ENCODE peak calls at places on chromosomes 2 and 18, in six cellular contexts. G, K, R, I, Z and F are unnamed samples.

GRCh38 chr2:216694201-216694825 is 1.0 kb downstream of the IGFBP5 start:
- DNase-seq in G (no peak), Z (no peak), K (no peak), R (peak), I (no peak), F (peak)

GRCh38 chr2:60213865-60214657 is 339.4 kb downstream of the BCL11A start:
- DNase-seq in Z (no peak), K (no peak), I (no peak), R (no peak), G (peak), F (no peak)

GRCh38 chr2:237823544-237823943 is 25.0 kb downstream of the RBM44 start:
- DNase-seq in Z (no peak), R (no peak), I (no peak), G (no peak), K (no peak), F (no peak)

GRCh38 chr2:216344206-216344957 is 27.9 kb downstream of the MARCHF4 start:
- DNase-seq in R (no peak), G (no peak), K (no peak), I (no peak), Z (no peak), F (no peak)

GRCh38 chr2:8694737-8695136 is 12.9 kb downstream of the ID2 start:
- DNase-seq in G (no peak), Z (no peak), K (no peak), R (no peak), I (no peak), F (no peak)

GRCh38 chr2:23594079-23594494 is 209.1 kb downstream of the KLHL29 start:
- DNase-seq in I (no peak), Z (no peak), R (no peak), G (no peak), K (no peak), F (no peak)

GRCh38 chr2:192741889-192742288 is 547.2 kb upstream of the TMEFF2 start:
- DNase-seq in Z (no peak), G (no peak), R (no peak), I (no peak), K (no peak), F (no peak)

GRCh38 chr2:5921081-5921642 is 229.0 kb downstream of the SOX11 start:
- DNase-seq in Z (no peak), K (no peak), I (no peak), G (no peak), R (no peak), F (no peak)

GRCh38 chr18:31741096-31741735 is 19.5 kb downstream of the SLC25A52 start:
- DNase-seq in I (no peak), K (peak), R (peak), Z (peak), G (peak), F (peak)

GRCh38 chr18:76821875-76822509 is 365 bp upstream of the ZNF236 start:
- DNase-seq in Z (peak), I (no peak), G (peak), R (peak), K (peak), F (peak)

GRCh38 chr18:72376256-72376655 is 167.9 kb downstream of the CBLN2 start:
- DNase-seq in G (no peak), I (no peak), Z (no peak), R (no peak), K (no peak), F (no peak)

GRCh38 chr2:69815717-69816116 is 13.7 kb upstream of the GMCL1 start:
- DNase-seq in I (no peak), Z (no peak), R (no peak), G (no peak), K (no peak), F (no peak)

GRCh38 chr2:20141056-20141762 is 83.7 kb downstream of the SDC1 start:
- DNase-seq in R (no peak), Z (no peak), K (no peak), I (no peak), G (peak), F (no peak)

GRCh38 chr18:23690505-23691068 is 1.3 kb downstream of the LAMA3 start:
- DNase-seq in K (no peak), R (no peak), Z (peak), G (no peak), I (no peak), F (no peak)

GRCh38 chr2:226450141-226450540 is 349.5 kb downstream of the IRS1 start:
- DNase-seq in K (no peak), I (no peak), Z (no peak), G (no peak), R (no peak), F (no peak)
- H3K27ac ChIP-seq in K (no peak), I (no peak), Z (no peak), G (no peak), R (no peak), F (no peak)

GRCh38 chr2:95275601-95276243 is 1.5 kb downstream of the PROM2 start:
- DNase-seq in G (no peak), K (no peak), I (no peak), R (no peak), Z (no peak), F (no peak)

GRCh38 chr2:95275151-95275515 is 884 bp downstream of the PROM2 start:
- DNase-seq in K (no peak), Z (no peak), G (no peak), R (no peak), I (no peak), F (no peak)

GRCh38 chr2:95272781-95273180 is 1.5 kb upstream of the PROM2 start:
- DNase-seq in K (no peak), G (no peak), Z (no peak), I (no peak), R (no peak), F (no peak)

GRCh38 chr2:95273911-95274290 is 348 bp upstream of the PROM2 start:
- DNase-seq in Z (no peak), R (no peak), K (no peak), I (no peak), G (no peak), F (no peak)

DNA sequence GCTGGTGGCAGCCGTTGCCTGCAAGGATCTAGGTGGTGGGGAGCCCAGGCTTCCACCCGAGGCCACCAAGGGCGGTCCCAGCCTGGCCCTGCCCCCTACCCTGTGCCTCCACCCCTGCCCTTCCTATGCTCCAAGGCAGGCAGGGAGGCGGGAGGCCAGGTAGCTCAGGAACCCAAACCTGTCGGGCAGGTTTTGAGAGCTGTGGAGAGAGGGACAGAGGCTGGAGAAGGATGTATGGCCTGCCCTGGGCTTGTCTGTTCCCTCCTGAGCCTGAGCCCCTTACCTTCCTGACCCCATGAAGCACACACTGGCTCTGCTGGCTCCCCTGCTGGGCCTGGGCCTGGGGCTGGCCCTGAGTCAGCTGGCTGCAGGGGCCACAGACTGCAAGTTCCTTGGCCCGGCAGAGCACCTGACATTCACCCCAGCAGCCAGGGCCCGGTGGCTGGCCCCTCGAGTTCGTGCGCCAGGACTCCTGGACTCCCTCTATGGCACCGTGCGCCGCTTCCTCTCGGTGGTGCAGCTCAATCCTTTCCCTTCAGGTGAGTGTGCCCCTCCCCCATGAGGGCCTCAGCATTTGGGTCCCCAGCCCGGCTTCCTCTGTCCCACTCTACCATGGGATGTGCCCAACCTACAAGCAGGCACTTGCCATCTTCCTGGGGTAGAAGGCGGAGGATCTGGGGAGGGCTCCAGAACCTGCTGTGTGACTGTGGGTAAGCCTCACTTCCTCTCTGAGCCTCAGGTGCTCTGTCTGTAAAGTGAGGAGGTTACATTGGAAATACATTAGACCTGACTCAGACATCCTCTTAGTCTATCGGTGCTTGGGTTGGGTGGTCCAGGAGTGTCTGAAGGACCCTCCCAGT is at the start of gene PROM2:
- DNase-seq in I (no peak), R (no peak), K (no peak), G (no peak), Z (no peak), F (no peak)
- H3K4me3 ChIP-seq in I (no peak), R (no peak), K (no peak), G (no peak), Z (no peak), F (no peak)

GRCh38 chr2:73839653-73840411 is 11.1 kb downstream of the STAMBP start:
- DNase-seq in G (no peak), I (no peak), R (no peak), K (no peak), Z (no peak), F (no peak)

GRCh38 chr2:73837847-73838585 is 9.3 kb downstream of the STAMBP start:
- DNase-seq in K (no peak), R (no peak), I (no peak), Z (no peak), G (no peak), F (no peak)

GRCh38 chr2:73842739-73843019 is 13.9 kb downstream of the STAMBP start:
- DNase-seq in G (no peak), Z (no peak), K (no peak), R (no peak), I (no peak), F (no peak)

GRCh38 chr2:73838889-73839539 is 10.3 kb downstream of the STAMBP start:
- DNase-seq in R (no peak), I (no peak), G (no peak), K (no peak), Z (no peak), F (no peak)

DNA sequence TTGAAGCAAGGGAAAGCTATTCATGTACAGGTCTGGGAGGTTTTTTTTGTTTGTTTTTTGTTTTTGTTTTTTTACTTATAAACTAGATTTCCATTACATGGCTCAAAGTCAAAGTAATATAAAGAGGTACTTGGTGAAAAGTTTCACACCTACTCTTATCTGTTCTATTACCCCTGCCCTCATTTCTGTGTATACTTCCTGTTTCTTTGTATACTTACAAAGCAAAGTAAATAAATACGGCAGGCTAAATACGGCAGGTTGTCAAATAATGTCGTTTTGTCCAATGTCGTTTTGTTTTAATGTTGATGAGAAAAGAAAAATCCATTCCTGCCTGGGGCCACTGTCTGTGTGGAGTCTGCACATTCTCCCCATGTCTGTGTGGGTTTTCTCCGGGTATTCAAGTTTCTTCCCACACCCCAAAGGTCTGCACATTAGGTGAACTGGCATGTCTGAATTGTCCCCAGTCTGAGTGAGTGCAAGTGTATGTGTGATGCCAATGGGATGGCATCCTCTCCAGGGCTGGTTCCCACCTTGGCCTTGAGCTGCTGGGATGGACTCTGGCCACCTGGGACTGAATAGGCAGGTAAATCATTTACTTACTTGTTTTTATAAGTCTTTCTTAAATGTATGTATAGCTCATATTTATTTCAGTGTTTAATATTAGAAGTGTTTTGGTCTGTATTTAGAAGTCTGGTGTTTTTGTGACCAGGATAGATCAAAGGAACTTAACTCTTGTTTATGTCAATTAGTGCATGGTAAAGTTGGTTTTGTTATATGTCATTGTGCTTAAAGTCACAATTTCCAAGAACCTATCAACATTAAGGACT is 13.4 kb downstream of the STAMBP start:
- DNase-seq in R (no peak), K (no peak), I (no peak), G (no peak), Z (no peak), F (no peak)
- H3K27ac ChIP-seq in R (no peak), K (no peak), I (no peak), G (no peak), Z (no peak), F (no peak)

GRCh38 chr2:11993749-11994148 is 247.3 kb downstream of the LPIN1 start:
- DNase-seq in I (no peak), Z (no peak), K (no peak), R (no peak), G (no peak), F (no peak)
- H3K4me3 ChIP-seq in I (no peak), Z (no peak), K (no peak), R (no peak), G (no peak), F (no peak)

DNA sequence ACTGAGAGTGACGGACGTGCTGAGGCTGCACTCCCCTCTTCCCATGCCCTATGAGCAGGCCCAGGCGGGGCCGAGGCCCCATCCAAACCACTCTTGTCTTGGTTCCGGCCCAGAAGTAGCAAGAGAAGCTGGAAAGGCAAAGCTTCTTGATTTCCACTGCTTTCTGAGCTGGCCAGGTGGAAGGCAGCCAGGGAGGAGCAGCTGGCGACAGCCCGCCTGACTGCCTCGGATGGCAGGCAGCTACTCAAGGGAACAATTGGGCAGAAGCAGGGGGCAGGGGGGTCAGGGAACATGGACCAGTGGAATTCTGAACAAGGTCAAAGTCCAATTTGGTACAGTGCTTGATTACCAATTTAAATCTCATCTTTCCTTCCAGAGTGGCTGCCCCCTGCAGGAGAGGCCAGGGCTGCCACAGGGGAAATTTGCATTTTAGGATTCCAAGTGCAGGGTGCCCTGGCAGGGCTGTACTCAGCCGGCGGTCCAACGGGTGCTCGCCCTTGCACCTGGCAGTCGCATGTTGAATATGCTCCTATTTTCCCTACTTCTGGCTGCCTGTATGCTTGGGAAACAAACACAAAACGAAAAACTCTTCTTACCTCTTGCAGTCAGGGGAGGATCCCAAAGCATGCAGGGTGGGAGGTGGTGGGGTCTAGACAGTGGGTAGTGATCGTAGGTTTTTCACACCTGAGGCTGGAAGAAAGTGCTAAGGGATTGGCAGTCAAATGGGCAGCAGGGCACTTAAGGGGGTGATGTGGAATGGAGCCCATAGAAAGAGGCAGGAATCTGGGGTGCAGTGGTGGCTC is 67.3 kb downstream of the LIPG start:
- DNase-seq in G (no peak), Z (no peak), K (no peak), I (no peak), R (no peak), F (no peak)
- H3K27ac ChIP-seq in G (no peak), Z (no peak), K (no peak), I (no peak), R (no peak), F (no peak)

DNA sequence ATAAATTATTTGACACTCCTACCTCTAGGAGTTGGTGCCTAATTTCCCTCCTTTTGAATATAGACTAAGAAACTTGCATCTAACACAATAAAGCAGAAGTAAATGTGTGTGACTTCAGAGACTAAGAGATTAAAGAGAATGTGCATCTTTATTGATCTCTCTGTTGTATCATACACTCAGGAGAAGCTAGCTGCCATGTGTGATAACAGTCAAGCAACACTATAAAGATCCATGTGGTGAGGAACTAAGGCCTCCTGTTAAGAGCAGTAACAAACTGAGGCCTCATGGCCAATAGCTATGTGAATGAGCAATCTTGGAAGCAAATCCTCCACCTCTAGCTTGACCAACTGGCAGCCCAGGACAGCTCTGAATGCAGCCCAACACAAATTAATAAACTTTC is 3.4 kb downstream of the FANCL start:
- DNase-seq in G (no peak), K (peak), I (no peak), R (no peak), Z (no peak), F (no peak)
- H3K4me3 ChIP-seq in G (no peak), K (no peak), I (no peak), R (no peak), Z (no peak), F (no peak)

DNA sequence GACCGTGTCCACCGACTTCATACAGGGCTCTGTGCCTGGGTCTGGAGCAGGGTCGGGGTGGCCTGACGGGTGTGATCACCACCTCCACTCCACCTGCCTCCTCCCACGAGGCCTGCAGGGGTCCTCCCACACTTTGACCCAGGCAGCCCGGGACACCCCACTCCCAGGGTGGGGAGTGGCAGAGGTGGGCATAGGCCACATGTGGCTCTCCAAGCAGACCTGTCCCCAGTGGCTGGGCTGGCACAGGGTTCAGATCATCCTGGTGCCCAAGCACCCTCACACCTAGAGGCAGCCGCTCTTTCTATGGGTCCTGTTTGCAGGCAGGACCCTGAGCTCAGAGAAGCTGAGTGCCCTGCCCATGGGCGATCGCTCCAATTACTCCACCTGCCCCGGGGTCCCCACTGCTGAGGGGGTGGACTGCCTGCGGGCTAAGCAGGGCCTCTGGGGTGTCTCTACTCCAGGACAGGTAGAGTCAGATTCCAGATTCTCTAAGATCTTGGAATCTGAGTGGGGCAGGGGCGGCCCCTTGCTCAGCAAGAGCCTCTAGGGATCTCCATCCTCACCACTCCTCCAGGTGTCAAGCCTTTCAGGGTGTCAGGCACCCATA is 1.4 kb downstream of the NEURL3 start:
- DNase-seq in K (no peak), Z (no peak), G (no peak), I (no peak), R (no peak), F (no peak)
- H3K27ac ChIP-seq in K (no peak), Z (no peak), G (no peak), I (no peak), R (no peak), F (no peak)

GRCh38 chr2:205708231-205708631 is 25.9 kb downstream of the NRP2 start:
- DNase-seq in K (no peak), I (no peak), R (no peak), G (peak), Z (no peak), F (no peak)

GRCh38 chr2:205709319-205709718 is 27.0 kb downstream of the NRP2 start:
- DNase-seq in R (no peak), G (no peak), Z (no peak), K (no peak), I (no peak), F (no peak)

GRCh38 chr2:205705511-205706397 is 23.5 kb downstream of the NRP2 start:
- DNase-seq in I (no peak), R (no peak), Z (no peak), K (no peak), G (no peak), F (no peak)

GRCh38 chr2:205704101-205704741 is 21.9 kb downstream of the NRP2 start:
- DNase-seq in K (no peak), G (peak), I (no peak), R (no peak), Z (no peak), F (no peak)

GRCh38 chr2:205706769-205707375 is 24.6 kb downstream of the NRP2 start:
- DNase-seq in I (no peak), G (peak), R (peak), K (peak), Z (no peak), F (no peak)
- H3K4me3 ChIP-seq in I (no peak), G (no peak), R (no peak), K (peak), Z (no peak), F (no peak)